ENCODE peak calls at places on chromosomes 13 and 19, in six cellular contexts. G is GM03348; C is PC-3; F is AG10803; O is brain microvascular endothelial cell; B is stimulated activated CD8-positive, alpha-beta memory T cell treated with anti-CD3 and anti-CD28 coated beads, Interleukin-4, amount 100 ng/mL, for 4 hours. M is an unnamed sample.

GRCh38 chr13:113803409-113804016 is 44.5 kb downstream of the TMEM255B start:
- DNase-seq in B (no peak), C (no peak), O (no peak), G (no peak), F (no peak), M (no peak)

GRCh38 chr13:73832203-73832602 is 302.0 kb downstream of the KLF12 start:
- DNase-seq in B (no peak), C (peak; percentile 61), F (no peak), G (no peak), O (no peak), M (no peak)

GRCh38 chr19:5030136-5030820 is 61.4 kb downstream of the KDM4B start:
- DNase-seq in F (no peak), B (no peak), G (no peak), C (no peak), O (no peak), M (no peak)

GRCh38 chr13:97753942-97754670 is 199.4 kb upstream of the IPO5 start:
- DNase-seq in B (no peak), O (no peak), G (no peak), F (no peak), C (no peak), M (no peak)

GRCh38 chr13:20424959-20425358 is 100.7 kb downstream of the CRYL1 start:
- DNase-seq in G (no peak), B (no peak), O (no peak), F (no peak), C (no peak), M (no peak)

GRCh38 chr13:38570706-38571105 is 116.2 kb upstream of the FREM2 start:
- DNase-seq in C (no peak), G (no peak), B (no peak), O (no peak), F (no peak), M (no peak)

GRCh38 chr13:28173793-28174192 is 35.4 kb downstream of the PAN3 start:
- DNase-seq in F (no peak), C (peak; percentile 76), O (no peak), G (no peak), B (no peak), M (no peak)

GRCh38 chr13:50412046-50412617 is 396.9 kb downstream of the KCNRG start:
- DNase-seq in C (peak; percentile 6), O (no peak), F (peak; percentile 55), B (no peak), G (no peak), M (no peak)

GRCh38 chr19:31600731-31601295 is 251.6 kb upstream of the TSHZ3 start:
- DNase-seq in F (no peak), G (no peak), O (no peak), C (no peak), B (no peak), M (no peak)

GRCh38 chr19:51799311-51799997 is 4.5 kb downstream of the FPR3 start:
- DNase-seq in O (peak; percentile 96), B (no peak), G (peak; percentile 93), F (peak; percentile 99), C (peak; percentile 98), M (peak; percentile 83)

GRCh38 chr13:104086759-104087158 is 1020.5 kb upstream of the SLC10A2 start:
- DNase-seq in O (peak; percentile 32), C (no peak), F (no peak), G (no peak), B (no peak), M (no peak)

GRCh38 chr19:22332924-22333323 is 46.7 kb downstream of the ZNF729 start:
- DNase-seq in C (peak; percentile 56), G (no peak), F (no peak), O (peak; percentile 0), B (no peak), M (no peak)

GRCh38 chr13:51821666-51822065 is 17.7 kb upstream of the DHRS12 start:
- DNase-seq in F (no peak), C (no peak), B (no peak), O (no peak), G (no peak), M (no peak)

GRCh38 chr13:40980466-40980865 is 38.6 kb downstream of the ELF1 start:
- DNase-seq in B (no peak), G (no peak), F (no peak), C (no peak), O (no peak), M (no peak)

GRCh38 chr19:18742838-18743237 is 48.3 kb downstream of the COMP start:
- DNase-seq in F (no peak), B (no peak), G (no peak), O (no peak), C (no peak), M (no peak)

GRCh38 chr19:12996542-12997094 is 1.3 kb downstream of the NFIX start:
- DNase-seq in B (no peak), C (peak; percentile 58), F (peak; percentile 45), O (no peak), G (no peak), M (no peak)

GRCh38 chr13:95603887-95604533 is 40.5 kb downstream of the DZIP1 start:
- DNase-seq in C (peak; percentile 85), G (no peak), O (peak; percentile 54), F (no peak), B (no peak), M (no peak)

GRCh38 chr19:11464333-11465265 is 16.2 kb downstream of the ELAVL3 start:
- DNase-seq in B (no peak), O (no peak), C (no peak), G (no peak), F (no peak), M (no peak)